ENCODE peak calls at places on chromosomes 1 and 21, in six cellular contexts. V is neuronal stem cell, Y is H9, X is mesenchymal stem cell, O is H1, W is trophoblast cell. P is an unnamed sample.

GRCh38 chr21:37006521-37007291 is at the start of gene RIPPLY3:
- DNase-seq in V (no peak), Y (peak), X (peak), O (peak), W (no peak), P (no peak)

GRCh38 chr1:119285482-119285881 is 83.1 kb upstream of the HAO2 start:
- DNase-seq in V (no peak), Y (no peak), X (peak), O (no peak), W (peak), P (peak)

GRCh38 chr1:28111157-28111556 is 22.7 kb upstream of the EYA3 start:
- DNase-seq in V (no peak), Y (no peak), X (no peak), O (no peak), W (no peak), P (no peak)

GRCh38 chr1:43317817-43318471 is 17.2 kb downstream of the TIE1 start:
- DNase-seq in V (no peak), Y (no peak), X (no peak), O (no peak), W (no peak), P (peak)

GRCh38 chr1:18396247-18396646 is 84.5 kb upstream of the KLHDC7A start:
- DNase-seq in V (no peak), Y (no peak), X (no peak), O (no peak), W (no peak), P (peak)

GRCh38 chr1:108050134-108050533 is 85.2 kb upstream of the VAV3 start:
- DNase-seq in V (no peak), Y (no peak), X (no peak), O (no peak), W (no peak), P (no peak)

GRCh38 chr1:224641030-224641429 is 24.9 kb downstream of the CNIH3 start:
- DNase-seq in V (no peak), Y (peak), X (no peak), O (peak), W (peak), P (no peak)

GRCh38 chr1:77370161-77370560 is 88.3 kb downstream of the AK5 start:
- DNase-seq in V (no peak), Y (no peak), X (peak), O (no peak), W (no peak), P (peak)

GRCh38 chr1:213264534-213264933 is 213.5 kb downstream of the RPS6KC1 start:
- DNase-seq in V (no peak), Y (no peak), X (no peak), O (no peak), W (no peak), P (no peak)

GRCh38 chr1:7516341-7516740 is 254.8 kb upstream of the VAMP3 start:
- DNase-seq in V (no peak), Y (peak), X (no peak), O (no peak), W (no peak), P (peak)

GRCh38 chr1:199301472-199301871 is 662.6 kb downstream of the PTPRC start:
- DNase-seq in V (no peak), Y (no peak), X (no peak), O (no peak), W (no peak), P (no peak)

GRCh38 chr21:42688226-42688840 is 34.9 kb downstream of the PDE9A start:
- DNase-seq in V (no peak), Y (no peak), X (no peak), O (no peak), W (no peak), P (no peak)

GRCh38 chr1:156947818-156948525 is 27.5 kb downstream of the LRRC71 start:
- DNase-seq in V (no peak), Y (no peak), X (no peak), O (no peak), W (no peak), P (no peak)

GRCh38 chr1:206608108-206608698 is 4.1 kb downstream of the EIF2D start:
- DNase-seq in V (peak), Y (peak), X (peak), O (peak), W (peak), P (peak)

GRCh38 chr1:218816999-218817398 is 356.7 kb upstream of the LYPLAL1 start:
- DNase-seq in V (no peak), Y (no peak), X (no peak), O (no peak), W (no peak), P (no peak)

GRCh38 chr1:113255728-113256347 is 134.5 kb upstream of the MAGI3 start:
- DNase-seq in V (peak), Y (peak), X (no peak), O (no peak), W (no peak), P (no peak)

GRCh38 chr1:187415065-187415464 is 586.3 kb downstream of the PLA2G4A start:
- DNase-seq in V (no peak), Y (no peak), X (peak), O (no peak), W (no peak), P (peak)

GRCh38 chr1:19468397-19468956 is 16.9 kb downstream of the CAPZB start:
- DNase-seq in V (no peak), Y (no peak), X (no peak), O (no peak), W (no peak), P (no peak)

GRCh38 chr1:26469558-26469957 is 2.7 kb upstream of the HMGN2 start:
- DNase-seq in V (no peak), Y (no peak), X (no peak), O (no peak), W (no peak), P (no peak)

DNA sequence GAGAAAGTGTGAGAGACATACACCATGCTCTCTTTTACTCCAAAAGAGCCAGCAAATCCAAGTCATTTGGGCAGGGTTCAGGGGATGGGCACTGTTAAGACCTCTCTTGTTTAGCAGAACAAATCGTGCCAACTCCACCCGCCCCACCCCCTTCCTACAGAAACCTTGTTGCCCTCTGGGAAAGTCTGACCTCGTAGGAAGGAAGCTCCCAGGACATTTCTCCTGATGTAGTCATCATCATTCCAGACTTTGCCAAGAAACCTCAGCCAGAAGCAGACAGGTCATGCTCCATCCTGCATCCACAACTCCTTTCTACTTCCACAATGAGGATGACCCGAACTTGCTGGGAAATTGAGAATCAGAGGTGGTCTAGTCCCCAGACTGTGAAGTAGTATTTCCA is 57.7 kb downstream of the UBE2T start:
- DNase-seq in V (no peak), Y (no peak), X (peak), O (no peak), W (peak), P (peak)
- H3K14ac ChIP-seq in V (no peak), Y (no peak), X (no peak), O (no peak), W (no peak), P (no peak)

DNA sequence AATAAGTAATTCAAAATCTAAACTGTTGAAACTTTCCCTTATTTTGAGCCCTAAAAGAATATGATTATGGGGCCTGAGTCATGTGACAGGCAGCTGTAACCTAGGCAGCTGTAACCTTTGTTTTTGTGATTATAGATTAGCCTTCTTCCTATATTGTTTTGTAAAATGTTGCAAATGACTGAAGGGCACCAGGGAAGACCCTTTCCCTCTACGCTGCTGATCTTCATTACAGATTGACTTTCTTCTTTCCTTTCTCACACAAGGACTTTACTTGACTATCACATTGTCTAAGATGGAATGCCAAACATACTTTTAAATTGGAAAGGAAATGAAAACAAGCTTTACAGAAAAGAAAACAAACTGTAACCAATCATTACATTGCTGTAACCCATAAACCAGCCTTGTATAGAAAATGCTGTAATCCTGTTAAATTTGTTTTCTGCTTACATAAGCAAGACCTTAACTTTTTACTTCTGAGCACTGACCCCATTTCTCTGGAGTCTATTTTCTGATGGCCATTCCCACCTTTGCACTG is 242.2 kb downstream of the RGS7 start:
- DNase-seq in V (no peak), Y (no peak), X (no peak), O (no peak), W (no peak), P (no peak)
- H3K14ac ChIP-seq in V (no peak), Y (no peak), X (no peak), O (no peak), W (no peak), P (no peak)

GRCh38 chr1:150444232-150444631 is 43.0 kb upstream of the TARS2 start:
- DNase-seq in V (no peak), Y (no peak), X (no peak), O (no peak), W (no peak), P (no peak)

DNA sequence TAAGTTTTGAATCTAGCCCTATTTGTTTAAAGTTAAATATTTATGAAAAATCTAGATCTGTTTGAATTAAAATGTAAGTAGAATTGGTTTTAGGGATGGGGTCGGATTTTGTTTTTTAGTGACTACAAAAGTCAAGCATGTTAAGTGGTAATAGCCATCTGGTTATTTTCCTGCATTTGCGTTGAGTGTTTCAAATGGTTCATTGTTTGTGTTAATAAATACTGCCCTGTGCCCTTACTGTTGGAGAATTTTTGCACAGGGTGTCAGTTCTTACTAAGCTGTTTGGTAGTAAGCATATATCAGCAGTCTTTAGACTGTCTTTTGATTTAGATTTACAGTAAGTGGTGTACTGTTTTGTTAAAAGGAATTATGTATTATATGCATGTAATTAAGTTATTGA is 46.1 kb upstream of the TARS2 start:
- DNase-seq in V (no peak), Y (no peak), X (peak), O (no peak), W (no peak), P (no peak)
- H3K14ac ChIP-seq in V (no peak), Y (no peak), X (no peak), O (no peak), W (no peak), P (no peak)

GRCh38 chr1:66396212-66396890 is 137.6 kb upstream of the SGIP1 start:
- DNase-seq in V (no peak), Y (no peak), X (no peak), O (no peak), W (no peak), P (no peak)
- H3K14ac ChIP-seq in V (no peak), Y (no peak), X (no peak), O (no peak), W (no peak), P (no peak)

GRCh38 chr1:31625561-31626272 is 8.2 kb downstream of the HCRTR1 start:
- DNase-seq in V (no peak), Y (no peak), X (peak), O (no peak), W (peak), P (peak)

GRCh38 chr1:31626451-31627202 is 9.1 kb downstream of the HCRTR1 start:
- DNase-seq in V (no peak), Y (peak), X (peak), O (no peak), W (peak), P (peak)

GRCh38 chr1:31623365-31623764 is 5.9 kb downstream of the HCRTR1 start:
- DNase-seq in V (no peak), Y (no peak), X (no peak), O (no peak), W (no peak), P (no peak)

GRCh38 chr1:31624354-31625179 is 7.1 kb downstream of the HCRTR1 start:
- DNase-seq in V (no peak), Y (no peak), X (no peak), O (no peak), W (no peak), P (no peak)

DNA sequence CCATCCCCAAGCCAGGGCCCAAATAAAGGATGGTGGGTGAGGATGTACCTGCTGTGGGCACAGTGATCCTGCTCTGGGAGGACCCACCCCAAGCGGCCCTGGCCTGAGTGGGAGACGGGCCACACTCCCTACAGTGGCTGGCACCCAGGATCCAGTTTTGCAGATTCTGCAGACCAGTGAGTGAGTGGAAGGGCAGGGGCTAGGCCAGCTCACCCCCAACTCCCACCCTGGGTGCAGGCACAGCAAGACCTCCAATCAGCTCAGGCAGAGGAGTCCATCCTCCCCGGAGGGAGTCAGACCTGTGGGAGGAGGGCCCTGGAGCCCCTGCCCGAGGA is 7.7 kb downstream of the HCRTR1 start:
- DNase-seq in V (no peak), Y (no peak), X (no peak), O (no peak), W (no peak), P (no peak)
- H3K14ac ChIP-seq in V (peak), Y (no peak), X (no peak), O (no peak), W (peak), P (no peak)

GRCh38 chr1:244347942-244348341 is 103.8 kb downstream of the ADSS2 start:
- DNase-seq in V (no peak), Y (no peak), X (peak), O (no peak), W (no peak), P (peak)
- H3K14ac ChIP-seq in V (no peak), Y (no peak), X (no peak), O (no peak), W (no peak), P (peak)

GRCh38 chr21:31103571-31104265 is 65.4 kb upstream of the KRTAP19-8 start:
- DNase-seq in V (no peak), Y (no peak), X (peak), O (no peak), W (peak), P (no peak)
- H3K14ac ChIP-seq in V (no peak), Y (no peak), X (no peak), O (no peak), W (no peak), P (no peak)

GRCh38 chr1:24547195-24547594 is 8.7 kb upstream of the NCMAP start:
- DNase-seq in V (no peak), Y (no peak), X (peak), O (no peak), W (no peak), P (no peak)
- H3K14ac ChIP-seq in V (no peak), Y (no peak), X (no peak), O (no peak), W (no peak), P (no peak)

GRCh38 chr1:40564506-40564905 is 33.1 kb downstream of the ZNF684 start:
- DNase-seq in V (no peak), Y (no peak), X (no peak), O (no peak), W (no peak), P (no peak)

GRCh38 chr1:40562185-40562584 is 30.7 kb downstream of the ZNF684 start:
- DNase-seq in V (no peak), Y (no peak), X (no peak), O (no peak), W (no peak), P (no peak)

GRCh38 chr1:40567819-40568218 is 36.4 kb downstream of the ZNF684 start:
- DNase-seq in V (no peak), Y (no peak), X (no peak), O (no peak), W (no peak), P (no peak)

GRCh38 chr1:40563266-40563665 is 31.8 kb downstream of the ZNF684 start:
- DNase-seq in V (no peak), Y (no peak), X (no peak), O (no peak), W (peak), P (no peak)

DNA sequence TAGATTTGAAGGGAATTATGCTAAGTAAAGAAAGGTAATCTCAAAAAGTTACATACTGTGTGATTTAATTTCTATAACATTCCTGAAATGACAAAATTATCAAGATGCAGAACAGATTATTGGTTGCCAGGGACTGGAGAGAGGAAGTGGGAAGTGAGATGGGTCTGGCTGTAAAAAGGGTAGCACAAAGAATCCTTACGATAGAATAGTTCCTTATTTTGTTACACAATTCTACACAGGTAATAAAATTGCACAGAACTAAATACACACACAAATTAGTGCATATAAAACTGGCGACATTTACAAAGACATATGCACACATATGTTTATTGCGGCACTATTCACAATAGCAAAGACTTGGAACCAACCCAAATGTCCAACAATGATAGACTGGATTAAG is 33.5 kb downstream of the ZNF684 start:
- DNase-seq in V (no peak), Y (no peak), X (no peak), O (no peak), W (no peak), P (no peak)
- H3K14ac ChIP-seq in V (no peak), Y (no peak), X (no peak), O (no peak), W (no peak), P (no peak)